ENCODE peak calls at places on chromosomes 4 and X, in four cellular contexts. C is non-pigmented ciliary epithelial cell, T is NCI-H748 treated with DMSO at 0.1 percent for 48 hours, E is choroid plexus epithelial cell. W is an unnamed sample.

GRCh38 chrX:71923516-71923915 is 12.9 kb downstream of the NHSL2 start:
- DNase-seq in C (no peak), T (no peak), E (no peak), W (no peak)

GRCh38 chrX:9327086-9327746 is 137.6 kb upstream of the TBL1X start:
- DNase-seq in C (no peak), T (no peak), E (no peak), W (no peak)

GRCh38 chr4:170259631-170260153 is 169.9 kb upstream of the AADAT start:
- DNase-seq in C (peak), T (peak), E (peak), W (no peak)

GRCh38 chr4:48891028-48891619 is 15.4 kb downstream of the OCIAD2 start:
- DNase-seq in C (no peak), T (no peak), E (no peak), W (no peak)

GRCh38 chr4:62194342-62194741 is 994.2 kb downstream of the ADGRL3 start:
- DNase-seq in C (no peak), T (no peak), E (no peak), W (no peak)

GRCh38 chr4:158161561-158162354 is 11.1 kb downstream of the GASK1B start:
- DNase-seq in C (peak), T (no peak), E (peak), W (no peak)

GRCh38 chr4:123096038-123096437 is 173.6 kb upstream of the NUDT6 start:
- DNase-seq in C (no peak), T (no peak), E (peak), W (no peak)

GRCh38 chr4:152643153-152644035 is 36.4 kb downstream of the TMEM154 start:
- DNase-seq in C (no peak), T (no peak), E (no peak), W (no peak)

GRCh38 chrX:153474718-153475117 is 4.3 kb upstream of the HAUS7 start:
- DNase-seq in C (no peak), T (no peak), E (peak), W (no peak)

GRCh38 chrX:74117962-74118361 is 186.0 kb upstream of the ZCCHC13 start:
- DNase-seq in C (no peak), T (no peak), E (no peak), W (no peak)

GRCh38 chr4:54277691-54278090 is 48.6 kb downstream of the PDGFRA start:
- DNase-seq in C (peak), T (no peak), E (peak), W (no peak)

GRCh38 chr4:65671402-65671801 is 1.1 kb upstream of the EPHA5 start:
- DNase-seq in C (no peak), T (no peak), E (no peak), W (no peak)

GRCh38 chr4:53573696-53574095 is 17.6 kb downstream of the LNX1 start:
- DNase-seq in C (no peak), T (no peak), E (no peak), W (no peak)

GRCh38 chrX:38117485-38117884 is 103.2 kb downstream of the SRPX start:
- DNase-seq in C (no peak), T (no peak), E (peak), W (no peak)

GRCh38 chrX:106791495-106791894 is 11.0 kb upstream of the TBC1D8B start:
- DNase-seq in C (no peak), T (no peak), E (peak), W (no peak)

GRCh38 chr4:93981594-93981993 is 153.0 kb downstream of the ATOH1 start:
- DNase-seq in C (no peak), T (no peak), E (no peak), W (no peak)

W was measured in NCI-H2227 treated with DMSO at 0.1 percent for 48 hours.